ENCODE peak calls at places on chromosomes 12 and 14, in five cellular contexts. One of them, this sample, is unnamed.

GRCh38 chr12:27359578-27360340 is 27.1 kb downstream of the BMAL2 start:
- DNase-seq in neuronal stem cell: no peak
- DNase-seq in IMR-90: peak; percentile 43
- DNase-seq in trophoblast cell: no peak
- DNase-seq in H1: no peak
- DNase-seq in this sample: no peak

GRCh38 chr12:93146278-93146939 is 217.3 kb upstream of the EEA1 start:
- DNase-seq in neuronal stem cell: no peak
- DNase-seq in IMR-90: peak; percentile 64
- DNase-seq in trophoblast cell: no peak
- DNase-seq in H1: no peak
- DNase-seq in this sample: no peak

GRCh38 chr12:90991952-90992465 is 12.8 kb downstream of the EPYC start:
- DNase-seq in neuronal stem cell: no peak
- DNase-seq in IMR-90: no peak
- DNase-seq in trophoblast cell: no peak
- DNase-seq in H1: no peak
- DNase-seq in this sample: no peak

GRCh38 chr12:80821513-80822000 is 104.8 kb downstream of the MYF5 start:
- DNase-seq in neuronal stem cell: peak; percentile 37
- DNase-seq in IMR-90: no peak
- DNase-seq in trophoblast cell: no peak
- DNase-seq in H1: no peak
- DNase-seq in this sample: peak; percentile 56

GRCh38 chr12:54546511-54546910 is 2.9 kb upstream of the PDE1B start:
- DNase-seq in neuronal stem cell: no peak
- DNase-seq in IMR-90: no peak
- DNase-seq in trophoblast cell: no peak
- DNase-seq in H1: no peak
- DNase-seq in this sample: no peak

GRCh38 chr14:24595046-24595808 is 14.3 kb downstream of the GZMH start:
- DNase-seq in neuronal stem cell: no peak
- DNase-seq in IMR-90: no peak
- DNase-seq in trophoblast cell: no peak
- DNase-seq in H1: no peak
- DNase-seq in this sample: no peak

GRCh38 chr14:94341654-94342333 is 18.7 kb upstream of the SERPINA6 start:
- DNase-seq in neuronal stem cell: no peak
- DNase-seq in IMR-90: no peak
- DNase-seq in trophoblast cell: no peak
- DNase-seq in H1: no peak
- DNase-seq in this sample: no peak

GRCh38 chr12:93379432-93380308 is 1.9 kb downstream of the NUDT4 start:
- DNase-seq in neuronal stem cell: no peak
- DNase-seq in IMR-90: peak; percentile 14
- DNase-seq in trophoblast cell: no peak
- DNase-seq in H1: no peak
- DNase-seq in this sample: no peak

GRCh38 chr12:77924703-77925102 is 94.0 kb downstream of the NAV3 start:
- DNase-seq in neuronal stem cell: no peak
- DNase-seq in IMR-90: peak; percentile 52
- DNase-seq in trophoblast cell: no peak
- DNase-seq in H1: no peak
- DNase-seq in this sample: no peak

GRCh38 chr14:105436402-105436801 is 16.8 kb downstream of the MTA1 start:
- DNase-seq in neuronal stem cell: no peak
- DNase-seq in IMR-90: no peak
- DNase-seq in trophoblast cell: no peak
- DNase-seq in H1: no peak
- DNase-seq in this sample: no peak

GRCh38 chr14:29426083-29426482 is 501.6 kb downstream of the PRKD1 start:
- DNase-seq in neuronal stem cell: no peak
- DNase-seq in IMR-90: no peak
- DNase-seq in trophoblast cell: no peak
- DNase-seq in H1: no peak
- DNase-seq in this sample: no peak

GRCh38 chr12:90999946-91000345 is 4.8 kb downstream of the EPYC start:
- DNase-seq in neuronal stem cell: no peak
- DNase-seq in IMR-90: peak; percentile 48
- DNase-seq in trophoblast cell: no peak
- DNase-seq in H1: no peak
- DNase-seq in this sample: no peak

GRCh38 chr14:96249016-96249415 is 7.0 kb upstream of the BDKRB1 start:
- DNase-seq in neuronal stem cell: no peak
- DNase-seq in IMR-90: peak; percentile 93
- DNase-seq in trophoblast cell: no peak
- DNase-seq in H1: no peak
- DNase-seq in this sample: no peak

GRCh38 chr12:53324779-53325538 is 3.5 kb upstream of the AAAS start:
- DNase-seq in neuronal stem cell: peak; percentile 76
- DNase-seq in IMR-90: peak; percentile 84
- DNase-seq in trophoblast cell: peak; percentile 85
- DNase-seq in H1: no peak
- DNase-seq in this sample: peak; percentile 91
- H3K23ac ChIP-seq in neuronal stem cell: no peak overlapping the region
- H3K23ac ChIP-seq in IMR-90: peak overlapping the region; percentile 61
- H3K23ac ChIP-seq in trophoblast cell: no peak overlapping the region
- H3K23ac ChIP-seq in H1: no peak overlapping the region
- H3K23ac ChIP-seq in this sample: no peak overlapping the region

DNA sequence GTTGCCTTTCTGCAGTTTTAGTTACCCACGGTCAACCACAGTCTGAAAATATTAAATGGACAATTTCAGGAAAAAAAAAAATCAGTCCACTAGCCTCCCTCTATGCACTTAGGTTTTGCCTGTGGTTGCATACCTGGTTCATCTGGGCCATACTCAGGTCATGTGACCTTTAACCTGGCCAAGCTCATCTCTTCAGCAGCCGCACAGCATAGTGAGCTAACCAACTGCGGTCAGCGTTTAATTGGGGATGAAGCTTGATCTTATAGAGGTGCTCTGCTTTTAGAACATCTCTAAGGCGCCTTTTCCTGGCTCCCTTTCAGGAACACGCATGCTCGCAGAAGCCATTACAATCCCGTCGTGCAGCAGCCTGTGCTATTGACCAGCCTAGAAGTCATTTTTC is 177.2 kb upstream of the HMGA2 start:
- DNase-seq in neuronal stem cell: no peak
- DNase-seq in IMR-90: no peak
- DNase-seq in trophoblast cell: no peak
- DNase-seq in H1: no peak
- DNase-seq in this sample: no peak
- H3K4ac ChIP-seq in neuronal stem cell: no peak overlapping the region
- H3K4ac ChIP-seq in IMR-90: peak overlapping the region; percentile 87
- H3K4ac ChIP-seq in trophoblast cell: no peak overlapping the region
- H3K4ac ChIP-seq in H1: no peak overlapping the region
- H3K4ac ChIP-seq in this sample: no peak overlapping the region

DNA sequence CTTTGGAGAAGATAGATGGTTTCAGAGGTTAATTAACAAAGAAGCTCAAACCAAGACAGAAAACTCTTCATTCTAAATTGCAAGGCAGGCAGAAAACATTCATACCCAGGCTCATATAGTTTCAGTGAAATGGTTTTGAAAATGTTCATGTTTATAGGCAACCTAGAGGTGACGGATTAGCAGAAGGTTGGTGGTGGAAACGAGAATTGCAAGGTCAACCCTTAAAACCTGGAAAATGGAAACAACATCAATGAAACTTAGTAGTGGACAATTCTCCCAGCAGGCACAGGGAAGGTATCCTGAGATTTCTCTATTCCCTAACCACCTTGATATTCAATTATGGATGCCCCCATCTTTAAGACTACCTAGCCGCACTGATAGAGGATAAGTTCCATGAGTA is 965 bp downstream of the CD163 start:
- DNase-seq in neuronal stem cell: no peak
- DNase-seq in IMR-90: no peak
- DNase-seq in trophoblast cell: no peak
- DNase-seq in H1: no peak
- DNase-seq in this sample: no peak
- H4K91ac ChIP-seq in neuronal stem cell: no peak overlapping the region
- H4K91ac ChIP-seq in IMR-90: no peak overlapping the region
- H4K91ac ChIP-seq in trophoblast cell: no peak overlapping the region
- H4K91ac ChIP-seq in H1: no peak overlapping the region
- H4K91ac ChIP-seq in this sample: no peak overlapping the region

DNA sequence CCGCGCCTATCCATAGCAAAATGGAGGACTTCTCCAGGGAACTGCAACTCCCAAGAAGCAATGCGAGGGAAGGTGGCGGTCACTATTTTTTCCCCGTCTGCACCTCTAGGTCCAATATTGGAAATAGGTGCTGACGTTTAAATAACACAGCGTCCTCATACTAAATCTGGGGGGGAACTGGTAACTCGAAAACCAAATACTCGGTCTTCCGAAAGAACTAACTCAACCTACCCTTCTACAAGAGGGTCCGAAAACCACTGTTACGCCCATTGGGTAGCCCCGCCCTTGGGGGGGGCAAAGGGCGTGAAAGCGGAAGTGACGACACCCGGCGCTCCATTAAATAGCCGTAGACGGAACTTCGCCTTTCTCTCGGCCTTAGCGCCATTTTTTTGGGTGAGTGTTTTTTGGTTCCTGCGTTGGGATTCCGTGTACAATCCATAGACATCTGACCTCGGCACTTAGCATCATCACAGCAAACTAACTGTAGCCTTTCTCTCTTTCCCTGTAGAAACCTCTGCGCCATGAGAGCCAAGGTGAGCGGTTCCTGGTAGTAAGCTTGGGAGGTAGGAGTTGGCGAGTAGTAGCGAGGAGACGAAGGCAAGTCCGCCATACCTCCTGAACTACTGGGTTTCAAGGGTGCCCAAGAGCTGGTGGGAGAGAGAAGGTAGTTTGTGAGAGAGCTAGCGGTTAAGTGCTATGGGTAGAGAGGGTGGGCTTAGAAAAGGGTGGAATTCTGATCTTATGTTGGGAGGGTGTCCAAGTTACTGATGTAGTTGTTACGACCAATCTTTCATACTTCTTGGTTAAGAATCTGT is at the start of gene RPL41:
- DNase-seq in neuronal stem cell: peak; percentile 95
- DNase-seq in IMR-90: peak; percentile 91
- DNase-seq in trophoblast cell: peak; percentile 94
- DNase-seq in H1: no peak
- DNase-seq in this sample: peak; percentile 95
- H3K23ac ChIP-seq in neuronal stem cell: peak within 1 kb of the TSS; percentile 17
- H3K23ac ChIP-seq in IMR-90: peak within 1 kb of the TSS; percentile 99
- H3K23ac ChIP-seq in trophoblast cell: no peak within 1 kb of the TSS
- H3K23ac ChIP-seq in H1: no peak within 1 kb of the TSS
- H3K23ac ChIP-seq in this sample: peak within 1 kb of the TSS; percentile 91

GRCh38 chr12:70722584-70723343 is 85.5 kb upstream of the PTPRB start:
- DNase-seq in neuronal stem cell: no peak
- DNase-seq in IMR-90: no peak
- DNase-seq in trophoblast cell: no peak
- DNase-seq in H1: no peak
- DNase-seq in this sample: no peak
- H3K4ac ChIP-seq in neuronal stem cell: no peak overlapping the region
- H3K4ac ChIP-seq in IMR-90: no peak overlapping the region
- H3K4ac ChIP-seq in trophoblast cell: no peak overlapping the region
- H3K4ac ChIP-seq in H1: no peak overlapping the region
- H3K4ac ChIP-seq in this sample: no peak overlapping the region

This sample was measured in H9.